ENCODE peak calls at places on chromosomes 1 and 21, in eight cellular contexts. D is cardiac muscle cell; N is CD8-positive, alpha-beta memory T cell; W is K562; I is lower lobe of right lung; U is foreskin keratinocyte; Y is neural progenitor cell; K is colonic mucosa. C is an unnamed sample.

GRCh38 chr1:206829282-206829681 is 36.1 kb upstream of the IL20 start:
- DNase-seq in D (no peak), N (peak; percentile 28), W (no peak), I (no peak), U (no peak), Y (no peak), K (no peak), C (no peak)

GRCh38 chr1:211359876-211360275 is 33.2 kb downstream of the TRAF5 start:
- DNase-seq in D (no peak), N (no peak), W (no peak), I (no peak), U (no peak), Y (no peak), K (no peak), C (no peak)

GRCh38 chr1:15153842-15154479 is 414 bp downstream of the TMEM51 start:
- DNase-seq in D (peak; percentile 72), N (no peak), W (peak; percentile 81), I (peak; percentile 75), U (no peak), Y (peak; percentile 88), K (peak; percentile 78), C (peak; percentile 67)

GRCh38 chr21:41374867-41375533 is 13.2 kb downstream of the MX2 start:
- DNase-seq in D (no peak), N (no peak), W (no peak), I (no peak), U (no peak), Y (no peak), K (no peak), C (no peak)

GRCh38 chr1:201356236-201356635 is 21.2 kb downstream of the TNNT2 start:
- DNase-seq in D (peak; percentile 19), N (no peak), W (no peak), I (peak; percentile 13), U (no peak), Y (no peak), K (no peak), C (no peak)

GRCh38 chr1:12144236-12144635 is 22.6 kb upstream of the TNFRSF1B start:
- DNase-seq in D (no peak), N (no peak), W (no peak), I (peak; percentile 65), U (no peak), Y (no peak), K (peak; percentile 76), C (no peak)

GRCh38 chr1:160167056-160167455 is 15.7 kb downstream of the ATP1A4 start:
- DNase-seq in D (no peak), N (no peak), W (no peak), I (no peak), U (no peak), Y (no peak), K (no peak), C (no peak)

GRCh38 chr1:245512181-245512888 is 357.6 kb downstream of the KIF26B start:
- DNase-seq in D (no peak), N (no peak), W (no peak), I (no peak), U (no peak), Y (no peak), K (no peak), C (no peak)

GRCh38 chr21:16154961-16155360 is 425.2 kb downstream of the USP25 start:
- DNase-seq in D (peak; percentile 12), N (no peak), W (no peak), I (no peak), U (no peak), Y (peak; percentile 22), K (no peak), C (no peak)

GRCh38 chr1:199353906-199354305 is 673.6 kb upstream of the NR5A2 start:
- DNase-seq in D (no peak), N (no peak), W (no peak), I (no peak), U (no peak), Y (no peak), K (no peak), C (no peak)

GRCh38 chr1:206736878-206737728 is 33.5 kb upstream of the IL19 start:
- DNase-seq in D (peak; percentile 40), N (peak; percentile 87), W (no peak), I (no peak), U (no peak), Y (no peak), K (no peak), C (no peak)

GRCh38 chr1:84887261-84887934 is 5.6 kb downstream of the LPAR3 start:
- DNase-seq in D (no peak), N (no peak), W (no peak), I (no peak), U (peak; percentile 93), Y (no peak), K (no peak), C (no peak)

GRCh38 chr1:20666804-20667203 is 5.6 kb upstream of the DDOST start:
- DNase-seq in D (no peak), N (no peak), W (peak; percentile 63), I (no peak), U (peak; percentile 15), Y (no peak), K (no peak), C (peak; percentile 49)

GRCh38 chr1:26538480-26539412 is 9.2 kb downstream of the RPS6KA1 start:
- DNase-seq in D (peak; percentile 42), N (no peak), W (peak; percentile 79), I (peak; percentile 73), U (no peak), Y (peak; percentile 64), K (peak; percentile 47), C (peak; percentile 26)

GRCh38 chr1:243587823-243588560 is 262.1 kb downstream of the AKT3 start:
- DNase-seq in D (no peak), N (no peak), W (no peak), I (no peak), U (no peak), Y (no peak), K (no peak), C (no peak)

GRCh38 chr1:10634075-10634427 is 159.3 kb downstream of the PEX14 start:
- DNase-seq in D (no peak), N (no peak), W (no peak), I (no peak), U (no peak), Y (no peak), K (no peak), C (no peak)
- H3K4me1 ChIP-seq in D (peaks cover 21% of the 10 kb centered on the region), N (no peaks in the 10 kb centered on the region), W (peaks cover 48% of the 10 kb centered on the region), I (peaks cover 38% of the 10 kb centered on the region), U (peaks cover 10% of the 10 kb centered on the region), Y (peaks cover 35% of the 10 kb centered on the region), K (no peaks in the 10 kb centered on the region), C (peaks cover 7% of the 10 kb centered on the region)

GRCh38 chr1:248699099-248699498 is 3.5 kb downstream of the OR14I1 start:
- DNase-seq in D (no peak), N (no peak), W (no peak), I (no peak), U (no peak), Y (no peak), K (no peak), C (no peak)

GRCh38 chr1:248702714-248703113 is at the start of gene OR14I1:
- DNase-seq in D (no peak), N (no peak), W (no peak), I (no peak), U (no peak), Y (no peak), K (no peak), C (no peak)

GRCh38 chr1:248710305-248710900 is 7.8 kb upstream of the OR14I1 start:
- DNase-seq in D (no peak), N (no peak), W (no peak), I (no peak), U (no peak), Y (no peak), K (no peak), C (no peak)

GRCh38 chr1:248703674-248704073 is 1.1 kb upstream of the OR14I1 start:
- DNase-seq in D (no peak), N (no peak), W (no peak), I (no peak), U (no peak), Y (no peak), K (no peak), C (no peak)

DNA sequence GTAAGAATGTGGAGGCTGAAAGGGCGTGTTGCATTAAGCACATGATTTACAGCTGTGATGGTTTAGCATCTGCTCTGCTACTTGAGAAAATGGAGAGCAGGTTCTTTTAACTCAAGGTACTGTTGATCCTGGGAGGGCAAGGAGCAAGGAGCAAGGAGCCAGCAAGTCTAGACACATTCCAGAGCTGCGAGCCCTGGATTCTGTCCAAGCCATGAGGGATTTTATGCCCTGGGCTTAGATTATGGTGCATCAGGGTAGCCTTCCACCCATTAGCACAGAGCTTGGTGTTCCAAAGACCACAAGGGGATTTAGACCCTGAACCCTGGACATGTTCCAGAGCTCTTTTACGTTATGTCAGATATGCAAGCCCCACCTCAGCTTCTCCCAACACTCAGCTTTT is 2.0 kb upstream of the OR14I1 start:
- DNase-seq in D (no peak), N (no peak), W (no peak), I (no peak), U (no peak), Y (no peak), K (no peak), C (no peak)
- H3K4me1 ChIP-seq in D (no peaks in the 10 kb centered on the region), N (no peaks in the 10 kb centered on the region), W (no peaks in the 10 kb centered on the region), I (peaks cover under 1% of the 10 kb centered on the region), U (no peaks in the 10 kb centered on the region), Y (no peaks in the 10 kb centered on the region), K (no peaks in the 10 kb centered on the region), C (no peaks in the 10 kb centered on the region)

DNA sequence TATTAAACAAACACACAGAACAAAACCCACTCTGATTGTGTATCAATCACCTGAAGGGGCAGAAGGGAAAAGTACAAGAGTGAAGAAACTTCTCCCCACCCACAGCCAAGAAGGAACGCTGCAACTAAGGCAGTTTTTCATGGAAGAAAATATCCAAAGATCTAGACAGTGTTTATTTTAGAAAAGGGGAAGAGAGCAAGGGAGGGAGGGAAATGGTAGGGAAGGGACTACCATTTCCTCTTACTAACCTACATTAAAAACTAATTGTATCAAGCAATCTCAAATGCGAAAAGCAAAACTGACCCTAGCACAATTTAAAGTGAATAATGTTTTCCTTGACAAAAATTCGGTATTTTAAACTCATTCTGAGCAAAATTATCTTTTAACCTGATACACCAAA is 3.5 kb downstream of the NRIP1 start:
- DNase-seq in D (no peak), N (no peak), W (no peak), I (no peak), U (no peak), Y (no peak), K (no peak), C (no peak)
- H3K4me1 ChIP-seq in D (peaks cover 44% of the 10 kb centered on the region), N (peaks cover 30% of the 10 kb centered on the region), W (peaks cover 15% of the 10 kb centered on the region), I (peaks cover 66% of the 10 kb centered on the region), U (peaks cover 21% of the 10 kb centered on the region), Y (peaks cover 56% of the 10 kb centered on the region), K (peaks cover 10% of the 10 kb centered on the region), C (peaks cover 30% of the 10 kb centered on the region)

GRCh38 chr1:32636793-32637561 is 13.4 kb downstream of the ZBTB8OS start:
- DNase-seq in D (no peak), N (no peak), W (no peak), I (peak; percentile 79), U (no peak), Y (peak; percentile 81), K (no peak), C (no peak)
- H3K4me1 ChIP-seq in D (no peaks in the 10 kb centered on the region), N (no peaks in the 10 kb centered on the region), W (peaks cover 7% of the 10 kb centered on the region), I (no peaks in the 10 kb centered on the region), U (no peaks in the 10 kb centered on the region), Y (peaks cover 14% of the 10 kb centered on the region), K (no peaks in the 10 kb centered on the region), C (no peaks in the 10 kb centered on the region)

DNA sequence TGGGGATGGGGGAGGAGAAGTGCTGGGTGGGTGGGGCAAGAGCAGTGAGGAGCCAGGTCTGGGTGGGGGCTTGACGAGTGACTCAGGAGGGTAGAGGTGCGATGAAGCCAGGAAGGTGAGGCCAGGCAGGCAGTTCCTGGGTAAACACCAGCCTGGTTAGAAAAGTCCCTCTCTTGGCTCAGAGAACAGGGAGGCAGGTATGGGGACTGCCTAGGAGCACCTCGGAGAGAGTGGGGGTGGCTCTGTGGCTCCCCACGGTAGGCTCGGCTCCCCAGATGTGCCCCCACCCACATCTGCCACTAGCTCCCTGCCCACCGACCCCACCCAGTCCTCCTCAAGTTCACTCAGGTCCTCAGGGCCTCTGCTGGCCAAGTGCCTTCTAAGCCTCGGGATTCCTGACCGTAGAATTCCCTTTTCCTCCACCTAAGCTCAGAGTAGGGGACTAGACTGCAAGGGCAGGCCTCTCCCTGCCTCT is 1.2 kb downstream of the HSPG2 start:
- DNase-seq in D (no peak), N (no peak), W (peak; percentile 57), I (peak; percentile 56), U (no peak), Y (no peak), K (peak; percentile 81), C (no peak)
- H3K4me1 ChIP-seq in D (peaks cover 72% of the 10 kb centered on the region), N (peaks cover 19% of the 10 kb centered on the region), W (peaks cover 76% of the 10 kb centered on the region), I (peaks cover 79% of the 10 kb centered on the region), U (peaks cover 58% of the 10 kb centered on the region), Y (peaks cover 57% of the 10 kb centered on the region), K (peaks cover 24% of the 10 kb centered on the region), C (peaks cover 7% of the 10 kb centered on the region)

C was measured in BE2C.